ENCODE peak calls at places on chromosome 7, in ten cellular contexts. Z, X, F, U, C, D, O, M, W and P are unnamed samples.

GRCh38 chr7:140609646-140610045 is 31.0 kb downstream of the DENND2A start:
- DNase-seq in Z (no peak), X (peak; percentile 84), F (no peak), U (peak; percentile 89), C (no peak), D (peak; percentile 59), O (no peak), M (no peak), W (no peak), P (no peak)

GRCh38 chr7:144474800-144475521 is 71.5 kb upstream of the NOBOX start:
- DNase-seq in Z (no peak), X (no peak), F (no peak), U (no peak), C (no peak), D (no peak), O (no peak), M (no peak), W (no peak), P (no peak)

GRCh38 chr7:36303202-36304098 is 86.2 kb upstream of the ANLN start:
- DNase-seq in Z (peak; percentile 39), X (peak; percentile 95), F (peak; percentile 87), U (peak; percentile 90), C (no peak), D (peak; percentile 97), O (no peak), M (peak; percentile 60), W (no peak), P (no peak)

GRCh38 chr7:41706228-41706930 is 3.5 kb upstream of the INHBA start:
- DNase-seq in Z (no peak), X (peak; percentile 50), F (no peak), U (no peak), C (no peak), D (no peak), O (no peak), M (no peak), W (no peak), P (no peak)

GRCh38 chr7:30428586-30429530 is 49.7 kb downstream of the NOD1 start:
- DNase-seq in Z (no peak), X (no peak), F (no peak), U (no peak), C (no peak), D (no peak), O (no peak), M (no peak), W (no peak), P (no peak)

GRCh38 chr7:107404740-107405537 is 64.9 kb upstream of the GPR22 start:
- DNase-seq in Z (no peak), X (no peak), F (no peak), U (no peak), C (no peak), D (no peak), O (no peak), M (no peak), W (no peak), P (no peak)

GRCh38 chr7:74141705-74142104 is 32.5 kb upstream of the EIF4H start:
- DNase-seq in Z (no peak), X (no peak), F (no peak), U (peak; percentile 31), C (no peak), D (no peak), O (no peak), M (no peak), W (no peak), P (no peak)

GRCh38 chr7:148927141-148927540 is 43.0 kb upstream of the EZH2 start:
- DNase-seq in Z (no peak), X (no peak), F (no peak), U (no peak), C (no peak), D (peak; percentile 35), O (no peak), M (no peak), W (no peak), P (no peak)

GRCh38 chr7:16071246-16071857 is 350.0 kb downstream of the CRPPA start:
- DNase-seq in Z (peak; percentile 62), X (peak; percentile 67), F (no peak), U (peak; percentile 81), C (no peak), D (peak; percentile 69), O (no peak), M (no peak), W (no peak), P (peak; percentile 42)

GRCh38 chr7:73718905-73719805 is at the start of gene STX1A:
- DNase-seq in Z (peak; percentile 60), X (peak; percentile 59), F (no peak), U (peak; percentile 80), C (no peak), D (peak; percentile 60), O (peak; percentile 62), M (peak; percentile 84), W (peak; percentile 67), P (peak; percentile 62)

GRCh38 chr7:116259821-116260440 is 49.6 kb downstream of the TES start:
- DNase-seq in Z (no peak), X (peak; percentile 79), F (peak; percentile 37), U (peak; percentile 91), C (no peak), D (peak; percentile 91), O (no peak), M (no peak), W (no peak), P (no peak)

GRCh38 chr7:4174884-4175283 is 507.2 kb upstream of the FOXK1 start:
- DNase-seq in Z (no peak), X (no peak), F (no peak), U (no peak), C (no peak), D (no peak), O (no peak), M (no peak), W (no peak), P (no peak)